ENCODE peak calls at places on chromosomes 11 and 22, in seven cellular contexts. B is adrenal gland, U is sigmoid colon, J is HCT116, R is erythroblast, Y is body of pancreas, Z is endothelial cell of umbilical vein. T is an unnamed sample.

GRCh38 chr22:46147061-46147460 is 3.3 kb upstream of the PPARA start:
- DNase-seq in B (peak), U (peak), J (no peak), R (no peak), Y (no peak), Z (no peak), T (no peak)

GRCh38 chr22:39292561-39293074 is 26.8 kb downstream of the RPL3 start:
- DNase-seq in B (peak), U (peak), J (peak), R (peak), Y (peak), Z (peak), T (peak)

GRCh38 chr11:35030716-35031213 is 108.2 kb upstream of the CD44 start:
- DNase-seq in B (peak), U (peak), J (peak), R (peak), Y (no peak), Z (peak), T (peak)

GRCh38 chr11:17164361-17165246 is 43.2 kb downstream of the PIK3C2A start:
- DNase-seq in B (no peak), U (no peak), J (no peak), R (peak), Y (no peak), Z (peak), T (no peak)

GRCh38 chr11:77506857-77507256 is 33.0 kb upstream of the PAK1 start:
- DNase-seq in B (no peak), U (no peak), J (peak), R (peak), Y (no peak), Z (peak), T (no peak)

GRCh38 chr11:71373791-71374454 is 74.3 kb downstream of the DHCR7 start:
- DNase-seq in B (no peak), U (no peak), J (no peak), R (no peak), Y (no peak), Z (no peak), T (no peak)

GRCh38 chr22:25564979-25565677 is 653 bp downstream of the GRK3 start:
- DNase-seq in B (no peak), U (peak), J (no peak), R (peak), Y (peak), Z (peak), T (no peak)

GRCh38 chr11:2518112-2518982 is 73.5 kb downstream of the KCNQ1 start:
- DNase-seq in B (peak), U (peak), J (no peak), R (no peak), Y (peak), Z (no peak), T (no peak)

GRCh38 chr11:10990637-10991036 is 132.8 kb upstream of the ZBED5 start:
- DNase-seq in B (no peak), U (no peak), J (no peak), R (no peak), Y (no peak), Z (no peak), T (no peak)

GRCh38 chr22:37686002-37686982 is at the start of gene NOL12:
- DNase-seq in B (peak), U (peak), J (peak), R (peak), Y (peak), Z (peak), T (peak)
- TF ChIP-seq POLR2A in B (peak), U (peak), J (peak), R (peak), Y (peak), Z (peak), T (no peak)

DNA sequence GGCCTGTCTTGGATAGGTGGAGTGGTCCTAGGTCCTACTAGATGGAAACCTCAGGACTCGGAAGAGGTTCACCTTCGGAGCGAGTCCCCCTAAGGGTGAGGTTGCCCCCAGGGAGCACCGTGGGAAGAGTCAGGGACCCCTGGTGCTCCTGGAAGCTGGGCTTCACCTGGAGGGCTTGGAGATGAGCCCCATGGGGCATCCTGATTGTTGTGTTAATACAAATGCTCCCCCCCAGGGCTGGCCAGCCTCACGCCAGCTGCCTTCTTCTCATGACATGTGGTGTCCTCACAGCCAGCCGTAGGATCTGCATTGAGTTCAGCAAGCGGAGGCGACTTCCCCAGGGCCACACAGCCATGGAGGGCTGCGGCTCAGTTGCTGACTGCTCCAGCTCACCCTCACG is 1487.5 kb downstream of the BRD1 start:
- DNase-seq in B (no peak), U (peak), J (no peak), R (no peak), Y (no peak), Z (no peak), T (no peak)
- TF ChIP-seq POLR2A in B (no peak), U (no peak), J (no peak), R (no peak), Y (no peak), Z (no peak), T (no peak)

GRCh38 chr11:65129649-65130441 is 4.5 kb downstream of the SYVN1 start:
- DNase-seq in B (no peak), U (peak), J (no peak), R (no peak), Y (no peak), Z (no peak), T (no peak)
- TF ChIP-seq POLR2A in B (no peak), U (no peak), J (no peak), R (no peak), Y (no peak), Z (no peak), T (no peak)

GRCh38 chr11:33016654-33017053 is 976 bp downstream of the DEPDC7 start:
- DNase-seq in B (no peak), U (no peak), J (no peak), R (peak), Y (no peak), Z (no peak), T (no peak)

GRCh38 chr11:33013706-33014105 is 2.0 kb upstream of the DEPDC7 start:
- DNase-seq in B (no peak), U (no peak), J (no peak), R (no peak), Y (no peak), Z (no peak), T (no peak)

GRCh38 chr11:33017478-33017877 is 1.8 kb downstream of the DEPDC7 start:
- DNase-seq in B (no peak), U (no peak), J (no peak), R (peak), Y (no peak), Z (no peak), T (no peak)

GRCh38 chr11:33018005-33018404 is 2.3 kb downstream of the DEPDC7 start:
- DNase-seq in B (no peak), U (no peak), J (no peak), R (no peak), Y (no peak), Z (no peak), T (no peak)

DNA sequence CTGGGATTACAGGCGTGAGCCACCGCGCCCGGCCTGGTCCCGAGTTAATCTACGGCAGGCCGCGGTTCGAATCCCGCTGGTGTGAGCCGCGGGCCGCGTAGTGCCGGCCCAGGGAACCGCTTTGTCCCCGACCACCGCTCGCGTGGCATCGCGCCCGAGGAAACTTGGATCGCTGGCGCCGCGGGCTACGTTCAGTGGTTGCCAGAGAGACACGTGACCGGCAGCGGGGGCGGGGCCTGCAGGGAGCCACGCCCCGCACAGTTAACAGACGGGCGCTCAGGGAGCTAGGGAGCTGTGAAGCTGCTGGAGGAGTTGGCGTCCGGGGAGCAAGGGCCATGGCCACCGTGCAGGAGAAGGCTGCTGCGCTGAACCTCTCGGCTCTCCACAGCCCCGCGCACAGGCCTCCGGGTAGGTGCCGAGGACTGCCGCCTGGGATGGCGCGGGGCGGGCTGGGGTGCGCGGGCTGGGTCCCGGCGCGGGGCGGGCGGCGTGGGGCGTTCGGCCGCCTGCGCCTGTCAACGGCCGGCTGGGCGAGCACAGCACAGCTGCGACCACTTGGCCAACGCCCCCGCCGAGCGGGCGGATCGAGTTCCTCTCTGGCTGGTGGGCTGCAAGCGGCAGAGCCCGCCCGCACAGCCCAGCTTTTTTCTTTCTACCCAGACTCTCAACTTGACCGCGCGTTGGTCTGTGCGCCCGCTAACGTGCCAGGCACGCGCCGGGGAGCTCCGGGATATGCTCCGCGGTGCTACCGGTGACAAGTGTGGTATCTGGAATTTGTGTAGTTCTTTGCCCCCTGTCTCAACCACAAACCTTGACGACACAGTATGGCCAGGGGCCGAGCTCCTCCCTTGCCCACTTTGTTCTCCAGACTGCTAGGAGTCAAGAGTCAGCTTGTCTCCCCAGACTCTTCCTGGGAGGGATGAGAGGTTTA is at the start of gene DEPDC7:
- DNase-seq in B (peak), U (peak), J (peak), R (peak), Y (peak), Z (peak), T (peak)
- TF ChIP-seq POLR2A in B (no peak), U (no peak), J (peak), R (no peak), Y (peak), Z (no peak), T (peak)

GRCh38 chr11:70202898-70203748 is at the start of gene FADD:
- DNase-seq in B (peak), U (peak), J (peak), R (peak), Y (peak), Z (peak), T (peak)

GRCh38 chr11:70205049-70205725 is 2.1 kb downstream of the FADD start:
- DNase-seq in B (no peak), U (no peak), J (no peak), R (no peak), Y (no peak), Z (no peak), T (no peak)

GRCh38 chr11:70205766-70206165 is 2.7 kb downstream of the FADD start:
- DNase-seq in B (no peak), U (no peak), J (no peak), R (no peak), Y (no peak), Z (no peak), T (no peak)

GRCh38 chr11:70203749-70204465 is 811 bp downstream of the FADD start:
- DNase-seq in B (peak), U (peak), J (peak), R (peak), Y (peak), Z (peak), T (peak)

DNA sequence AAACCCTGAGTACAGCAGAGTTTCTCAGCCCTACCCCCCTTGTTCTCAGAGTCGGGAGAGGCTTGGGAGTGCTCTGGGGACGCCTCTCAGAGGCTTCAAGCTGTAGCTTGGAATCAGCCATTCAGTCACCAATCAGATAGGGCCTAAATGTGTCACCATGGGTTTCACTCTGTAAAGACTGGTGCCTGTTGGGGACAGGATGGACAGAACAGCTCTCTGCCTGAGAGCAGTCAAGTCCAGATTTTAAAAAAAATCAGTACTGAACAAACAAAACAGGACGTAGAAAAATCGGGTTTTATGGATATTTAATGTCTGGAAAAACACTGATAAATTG is 1.3 kb downstream of the FADD start:
- DNase-seq in B (no peak), U (no peak), J (no peak), R (peak), Y (no peak), Z (no peak), T (no peak)
- TF ChIP-seq POLR2A in B (no peak), U (no peak), J (no peak), R (no peak), Y (no peak), Z (no peak), T (no peak)

GRCh38 chr11:111734383-111735261 is 31.6 kb downstream of the PPP2R1B start:
- DNase-seq in B (no peak), U (no peak), J (no peak), R (no peak), Y (no peak), Z (peak), T (no peak)

GRCh38 chr11:111736621-111737055 is 29.6 kb downstream of the PPP2R1B start:
- DNase-seq in B (no peak), U (no peak), J (no peak), R (no peak), Y (no peak), Z (no peak), T (no peak)

GRCh38 chr11:111736191-111736590 is 30.0 kb downstream of the PPP2R1B start:
- DNase-seq in B (no peak), U (no peak), J (no peak), R (no peak), Y (no peak), Z (no peak), T (no peak)

GRCh38 chr11:111733655-111734088 is 32.5 kb downstream of the PPP2R1B start:
- DNase-seq in B (peak), U (peak), J (no peak), R (no peak), Y (no peak), Z (no peak), T (no peak)

DNA sequence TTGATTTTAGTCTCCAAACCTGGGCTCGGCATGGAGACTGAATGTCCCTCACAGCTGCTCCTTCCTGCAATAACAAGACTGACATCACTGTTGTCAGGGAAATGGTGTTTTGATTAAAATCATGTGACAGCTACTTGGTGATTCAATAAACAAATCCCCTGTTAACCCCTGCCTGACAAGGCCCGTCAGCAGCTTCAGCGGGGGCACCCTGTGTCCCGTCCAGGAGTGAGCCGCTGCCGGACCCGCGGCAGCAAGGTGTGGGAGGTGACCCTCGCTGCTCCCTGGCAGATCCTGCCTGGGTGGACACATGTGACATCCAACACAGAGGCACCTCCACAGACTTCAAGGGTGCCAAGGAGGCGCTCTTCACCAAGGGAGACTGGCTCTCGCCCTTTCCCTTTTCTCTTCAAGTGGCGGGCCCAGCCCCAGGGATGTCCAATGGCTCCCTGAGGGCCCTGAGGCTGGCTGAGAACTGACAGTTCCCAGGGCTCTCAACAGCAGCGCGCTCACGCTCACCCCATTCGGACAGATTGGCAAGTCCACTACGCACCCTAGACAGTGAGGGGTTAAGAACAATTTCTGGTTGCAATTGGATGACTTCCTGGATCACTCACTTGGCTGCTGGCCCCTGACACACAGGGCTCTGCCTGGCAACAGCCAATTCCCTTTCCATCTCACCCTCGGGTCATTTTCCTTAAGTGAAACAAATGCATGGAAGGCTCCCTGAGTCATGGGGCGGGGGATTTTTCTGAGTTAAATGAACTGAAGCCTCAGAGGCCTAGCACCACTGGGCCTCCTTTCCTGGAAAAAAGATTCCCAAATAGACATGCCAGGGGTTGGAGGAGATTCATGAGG is 30.7 kb downstream of the PPP2R1B start:
- DNase-seq in B (peak), U (peak), J (no peak), R (peak), Y (no peak), Z (peak), T (peak)
- TF ChIP-seq POLR2A in B (peak), U (no peak), J (no peak), R (no peak), Y (peak), Z (peak), T (peak)

GRCh38 chr11:122743949-122744876 is 88.7 kb downstream of the UBASH3B start:
- DNase-seq in B (no peak), U (peak), J (no peak), R (no peak), Y (no peak), Z (peak), T (no peak)
- TF ChIP-seq POLR2A in B (no peak), U (no peak), J (no peak), R (no peak), Y (no peak), Z (no peak), T (no peak)

GRCh38 chr11:111976614-111977140 is 39.5 kb downstream of the DIXDC1 start:
- DNase-seq in B (peak), U (peak), J (no peak), R (no peak), Y (no peak), Z (no peak), T (no peak)
- TF ChIP-seq POLR2A in B (no peak), U (no peak), J (no peak), R (no peak), Y (peak), Z (no peak), T (no peak)

GRCh38 chr11:9609841-9610240 is 36.4 kb downstream of the WEE1 start:
- DNase-seq in B (no peak), U (no peak), J (no peak), R (no peak), Y (no peak), Z (no peak), T (no peak)
- TF ChIP-seq POLR2A in B (no peak), U (no peak), J (no peak), R (no peak), Y (no peak), Z (no peak), T (no peak)

T was measured in H54.